ENCODE peak calls at places on chromosomes 13 and 19, in five cellular contexts. J, V, W, E and L are unnamed samples.

GRCh38 chr13:53138369-53139036 is 109.9 kb downstream of the OLFM4 start:
- DNase-seq in J (no peak), W (no peak), V (no peak), E (peak), L (peak)

GRCh38 chr19:13788991-13789390 is 6.3 kb upstream of the ZSWIM4 start:
- DNase-seq in V (no peak), J (no peak), W (no peak), E (peak), L (peak)

GRCh38 chr19:10735741-10736140 is 17.9 kb downstream of the DNM2 start:
- DNase-seq in E (no peak), W (no peak), J (no peak), V (no peak), L (no peak)

GRCh38 chr13:32254416-32254815 is 60.7 kb downstream of the ZAR1L start:
- DNase-seq in V (no peak), E (no peak), W (no peak), J (no peak), L (no peak)

GRCh38 chr19:54430306-54431254 is 15.3 kb downstream of the TTYH1 start:
- DNase-seq in V (no peak), J (peak), E (peak), W (peak), L (no peak)

GRCh38 chr19:48419158-48419920 is 25.9 kb downstream of the GRIN2D start:
- DNase-seq in W (peak), V (peak), J (peak), E (peak), L (peak)

GRCh38 chr19:33052352-33052972 is 12.2 kb downstream of the RHPN2 start:
- DNase-seq in J (peak), V (no peak), W (no peak), E (peak), L (peak)

GRCh38 chr19:29781582-29782580 is 29.9 kb upstream of the CCNE1 start:
- DNase-seq in J (no peak), V (no peak), E (no peak), W (no peak), L (no peak)

GRCh38 chr19:53545271-53546065 is 7.5 kb downstream of the ZNF331 start:
- DNase-seq in V (no peak), E (no peak), W (no peak), J (no peak), L (peak)

GRCh38 chr13:114309806-114310410 is 4.4 kb upstream of the CHAMP1 start:
- DNase-seq in W (no peak), J (no peak), E (no peak), V (no peak), L (no peak)

GRCh38 chr19:49440439-49441209 is 703 bp downstream of the SLC17A7 start:
- DNase-seq in E (no peak), W (no peak), V (no peak), J (no peak), L (no peak)

GRCh38 chr13:34465423-34465922 is 476.6 kb upstream of the NBEA start:
- DNase-seq in J (no peak), V (no peak), W (no peak), E (no peak), L (no peak)

GRCh38 chr19:18208098-18208951 is 4.5 kb upstream of the RAB3A start:
- DNase-seq in E (peak), V (no peak), J (peak), W (peak), L (peak)

GRCh38 chr19:1935484-1936208 is 5.3 kb upstream of the CSNK1G2 start:
- DNase-seq in J (peak), V (no peak), W (peak), E (peak), L (peak)

GRCh38 chr13:25687622-25688225 is 315.9 kb downstream of the ATP8A2 start:
- DNase-seq in J (no peak), V (no peak), E (peak), W (no peak), L (no peak)